ENCODE peak calls at places on chromosomes 2 and 18, in four cellular contexts. V is T-cell, P is Panc1, L is upper lobe of left lung. K is an unnamed sample.

GRCh38 chr18:48939368-48940097 is 11.2 kb downstream of the SMAD7 start:
- ATAC-seq in V (no peak), P (peak), L (no peak), K (no peak)

GRCh38 chr18:22170421-22171262 is 1.3 kb downstream of the GATA6 start:
- ATAC-seq in V (no peak), P (peak), L (peak), K (no peak)

GRCh38 chr18:79577451-79578395 is 101.9 kb upstream of the CTDP1 start:
- ATAC-seq in V (no peak), P (peak), L (no peak), K (no peak)

GRCh38 chr2:161402297-161402696 is 13.8 kb upstream of the TBR1 start:
- ATAC-seq in V (no peak), P (no peak), L (no peak), K (no peak)

GRCh38 chr2:179936654-179937053 is 70.4 kb downstream of the CWC22 start:
- ATAC-seq in V (no peak), P (no peak), L (no peak), K (no peak)

GRCh38 chr2:26652361-26653041 is 11.3 kb upstream of the CIB4 start:
- ATAC-seq in V (no peak), P (no peak), L (peak), K (no peak)

GRCh38 chr2:119232666-119232993 is 9.0 kb downstream of the STEAP3 start:
- ATAC-seq in V (no peak), P (no peak), L (no peak), K (peak)

GRCh38 chr2:10347559-10347941 is 44.8 kb downstream of the HPCAL1 start:
- ATAC-seq in V (no peak), P (no peak), L (peak), K (no peak)

GRCh38 chr2:24231461-24231881 is 56.6 kb downstream of the FAM228A start:
- ATAC-seq in V (no peak), P (no peak), L (no peak), K (no peak)

GRCh38 chr2:196233033-196233807 is 61.8 kb upstream of the STK17B start:
- ATAC-seq in V (peak), P (peak), L (peak), K (peak)

GRCh38 chr2:42185200-42185921 is 16.2 kb downstream of the EML4 start:
- ATAC-seq in V (no peak), P (no peak), L (no peak), K (no peak)

GRCh38 chr2:203673933-203674332 is 32.5 kb upstream of the CD28 start:
- ATAC-seq in V (no peak), P (no peak), L (no peak), K (peak)

GRCh38 chr2:70959271-70959761 is 19.1 kb upstream of the ANKRD53 start:
- ATAC-seq in V (no peak), P (no peak), L (no peak), K (no peak)

GRCh38 chr2:204687776-204688175 is 142.5 kb downstream of the PARD3B start:
- ATAC-seq in V (no peak), P (no peak), L (no peak), K (no peak)

GRCh38 chr2:200092235-200092634 is 136.9 kb downstream of the MAIP1 start:
- ATAC-seq in V (no peak), P (no peak), L (no peak), K (no peak)

GRCh38 chr2:134549104-134549503 is 169.7 kb downstream of the TMEM163 start:
- ATAC-seq in V (no peak), P (no peak), L (no peak), K (no peak)

GRCh38 chr2:9170458-9171130 is 36.0 kb upstream of the ASAP2 start:
- ATAC-seq in V (no peak), P (no peak), L (no peak), K (no peak)

K was measured in stimulated activated memory B cell treated with anti-CD40 and anti-IgM and Interleukin-4, amounts not matched to agents 10 μg/mL and 1 μg/mL and 100 μg/mL, for 72 hours.